ENCODE peak calls at places on chromosomes 6 and 20, in six cellular contexts. J is IMR-90, D is brain microvascular endothelial cell, B is AG10803, H is sigmoid colon, G is LNCaP clone FGC. F is an unnamed sample.

GRCh38 chr6:144581807-144582537 is 296.8 kb downstream of the UTRN start:
- DNase-seq in B (no peak), D (peak; percentile 38), G (no peak), H (no peak), J (peak; percentile 44), F (peak; percentile 43)

GRCh38 chr20:6122873-6123649 is at the start of gene FERMT1:
- DNase-seq in D (peak; percentile 34), G (peak; percentile 36), J (peak; percentile 54), B (peak; percentile 65), H (peak; percentile 68), F (peak; percentile 66)

GRCh38 chr20:63498950-63499332 is at the start of gene EEF1A2:
- DNase-seq in J (no peak), H (peak; percentile 58), G (no peak), B (no peak), D (no peak), F (no peak)

GRCh38 chr6:14582731-14583130 is 465.2 kb downstream of the CD83 start:
- DNase-seq in J (no peak), B (no peak), D (no peak), G (no peak), H (no peak), F (no peak)

GRCh38 chr6:128504003-128504654 is 16.3 kb downstream of the PTPRK start:
- DNase-seq in J (no peak), B (no peak), H (no peak), G (no peak), D (no peak), F (no peak)

GRCh38 chr20:54704032-54704635 is 228.7 kb downstream of the DOK5 start:
- DNase-seq in D (no peak), J (no peak), B (no peak), G (no peak), H (no peak), F (no peak)

GRCh38 chr6:169022079-169022478 is 231.6 kb downstream of the THBS2 start:
- DNase-seq in B (no peak), J (no peak), D (no peak), H (no peak), G (no peak), F (no peak)

GRCh38 chr20:18676366-18676765 is 88.5 kb downstream of the DTD1 start:
- DNase-seq in G (no peak), D (no peak), B (no peak), H (peak; percentile 43), J (no peak), F (no peak)

GRCh38 chr6:160730911-160731310 is 28.9 kb downstream of the PLG start:
- DNase-seq in H (no peak), J (no peak), D (peak; percentile 3), B (no peak), G (no peak), F (no peak)

GRCh38 chr20:35462351-35462750 is 7.0 kb downstream of the CEP250 start:
- DNase-seq in B (no peak), H (no peak), J (no peak), D (no peak), G (no peak), F (no peak)

GRCh38 chr6:4794140-4794707 is 18.0 kb downstream of the CDYL start:
- DNase-seq in B (no peak), J (no peak), D (no peak), H (no peak), G (no peak), F (no peak)

GRCh38 chr6:10621227-10621626 is 73.2 kb downstream of the C6orf52 start:
- DNase-seq in D (no peak), B (no peak), J (no peak), G (no peak), H (no peak), F (no peak)

GRCh38 chr6:37452522-37452921 is 19.5 kb downstream of the CMTR1 start:
- DNase-seq in H (no peak), G (no peak), D (no peak), B (no peak), J (no peak), F (no peak)

GRCh38 chr6:37456126-37456525 is 23.1 kb downstream of the CMTR1 start:
- DNase-seq in B (peak; percentile 83), G (no peak), D (peak; percentile 40), H (no peak), J (peak; percentile 88), F (peak; percentile 76)

GRCh38 chr6:37451411-37452273 is 18.6 kb downstream of the CMTR1 start:
- DNase-seq in J (no peak), B (no peak), H (no peak), D (no peak), G (no peak), F (peak; percentile 68)

GRCh38 chr6:37456816-37457560 is 24.0 kb downstream of the CMTR1 start:
- DNase-seq in H (peak; percentile 71), G (no peak), J (peak; percentile 82), B (peak; percentile 91), D (peak; percentile 40), F (peak; percentile 92)

DNA sequence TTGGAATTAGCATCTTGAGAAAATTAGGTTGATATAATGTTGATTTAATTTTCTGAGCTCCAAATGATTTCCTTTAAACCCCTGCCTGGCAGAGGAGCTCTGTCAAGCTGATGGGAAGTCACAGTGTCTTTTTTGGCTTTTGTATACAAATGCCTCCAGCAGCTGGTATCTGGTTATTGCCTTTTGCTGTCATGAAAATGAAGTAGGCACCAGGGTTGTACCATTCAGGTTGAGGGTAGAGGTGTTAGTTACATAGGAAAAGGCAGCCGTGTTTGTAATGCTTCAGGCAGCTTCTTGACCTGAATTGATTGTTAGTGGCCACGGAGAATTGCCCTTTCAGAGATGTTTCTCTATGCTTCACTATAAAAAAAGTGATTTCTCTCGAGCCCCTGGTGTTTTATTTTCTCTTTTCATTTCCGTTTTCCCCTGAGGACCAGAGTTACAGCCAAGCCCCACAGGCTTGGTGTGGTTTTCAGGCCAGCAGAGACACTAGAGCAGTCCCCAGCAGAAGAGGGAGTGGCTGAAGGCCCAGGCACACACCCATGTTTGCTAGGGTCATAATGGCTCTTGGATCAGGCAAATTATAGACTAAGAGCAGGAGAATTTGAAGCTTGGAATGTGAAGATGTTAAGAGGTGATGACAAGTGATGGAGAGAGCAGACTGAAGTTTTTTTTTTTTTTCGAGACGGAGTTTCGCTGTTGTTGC is 21.6 kb downstream of the CMTR1 start:
- DNase-seq in H (no peak), J (no peak), D (no peak), B (peak; percentile 52), G (no peak), F (no peak)
- H3K4me3 ChIP-seq in H (no peak overlapping the region), J (no peak overlapping the region), D (no peak overlapping the region), B (no peak overlapping the region), G (no peak overlapping the region), F (no peak overlapping the region)

DNA sequence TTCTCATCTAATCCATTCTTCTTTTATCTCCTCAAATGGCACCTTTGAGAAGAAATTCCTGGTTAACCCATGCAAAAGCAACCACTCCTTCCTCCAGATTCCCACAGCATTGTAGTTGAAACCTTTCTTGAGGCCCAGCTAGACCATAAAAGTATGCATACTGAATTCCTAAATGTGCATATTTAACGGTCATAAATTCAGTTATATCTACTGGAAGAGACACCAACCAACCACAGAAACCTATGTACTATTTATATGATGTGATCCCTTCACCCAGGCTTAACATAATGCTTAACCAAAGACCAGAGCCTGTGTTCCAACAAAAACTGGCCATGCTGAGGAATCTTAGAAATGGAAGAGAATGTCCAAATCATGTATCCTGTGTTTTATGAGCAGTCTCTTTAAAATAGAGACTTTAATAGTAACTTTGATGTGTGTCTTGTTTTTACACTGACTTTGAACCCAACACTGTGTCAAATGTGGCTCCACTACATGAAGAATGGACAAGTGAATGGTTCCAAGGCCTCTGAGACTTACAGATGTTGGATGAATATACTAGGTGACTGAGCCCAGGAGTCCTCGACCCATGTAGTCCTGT is 11.4 kb upstream of the TAF8 start:
- DNase-seq in B (peak; percentile 68), J (peak; percentile 44), D (no peak), H (no peak), G (no peak), F (peak; percentile 25)
- H3K4me3 ChIP-seq in B (no peak overlapping the region), J (no peak overlapping the region), D (no peak overlapping the region), H (no peak overlapping the region), G (no peak overlapping the region), F (no peak overlapping the region)

DNA sequence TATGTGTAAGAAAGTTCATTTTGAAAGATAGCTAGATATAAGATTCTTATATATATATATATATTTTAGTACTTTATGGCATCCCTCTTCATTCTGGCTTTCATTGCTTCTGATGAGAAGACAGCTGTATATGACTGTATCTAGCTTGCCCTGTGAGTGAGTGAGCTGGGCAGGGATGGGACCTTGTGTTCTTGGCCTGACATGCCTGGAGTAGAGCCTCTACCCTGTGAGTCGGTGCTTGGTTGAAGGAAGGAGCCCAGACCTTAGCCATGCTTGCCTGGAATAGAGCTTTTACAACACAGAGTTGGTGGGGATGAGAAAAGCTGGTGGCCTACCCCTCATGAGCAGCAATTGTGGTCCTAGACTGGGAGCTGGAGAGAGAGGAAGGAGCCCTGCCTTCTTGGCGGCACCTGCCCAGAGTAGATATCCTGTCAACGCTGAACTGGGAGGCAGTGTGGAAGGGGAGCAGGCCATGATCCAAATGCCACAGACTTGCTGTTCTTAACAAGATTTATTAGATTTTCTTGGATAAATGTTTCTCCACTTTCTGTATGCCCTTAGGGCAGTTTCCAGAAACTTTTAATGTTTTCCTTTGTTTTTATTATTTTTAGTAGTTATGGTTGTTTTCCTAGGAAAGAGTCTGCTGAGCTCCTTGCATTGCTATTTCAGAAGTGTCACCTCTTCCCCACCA is 31.6 kb downstream of the FIG4 start:
- DNase-seq in B (no peak), G (no peak), D (no peak), H (no peak), J (no peak), F (no peak)
- H3K4me3 ChIP-seq in B (no peak overlapping the region), G (no peak overlapping the region), D (no peak overlapping the region), H (no peak overlapping the region), J (no peak overlapping the region), F (no peak overlapping the region)

DNA sequence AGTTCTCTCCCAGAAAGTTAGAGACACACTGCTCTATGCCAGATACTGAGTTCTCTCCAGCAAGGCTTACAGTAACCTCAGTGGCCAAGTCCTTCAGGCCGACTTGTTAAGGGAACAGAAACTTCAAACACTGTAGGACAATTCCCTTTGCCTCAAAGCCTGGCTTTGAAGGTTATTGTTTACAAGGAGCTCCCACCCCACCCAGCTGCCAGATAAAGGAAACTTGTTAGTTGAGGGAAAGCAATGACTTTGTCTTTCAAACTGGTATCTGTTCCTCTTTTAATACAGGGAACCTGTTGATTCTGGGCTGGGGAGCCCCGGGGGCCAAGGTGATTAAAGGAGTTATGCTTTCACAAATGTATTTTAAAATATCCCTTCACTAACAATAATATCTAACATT is 27.7 kb upstream of the CDKN1A start:
- DNase-seq in G (no peak), B (no peak), H (no peak), D (no peak), J (no peak), F (no peak)
- H3K4me3 ChIP-seq in G (no peak overlapping the region), B (no peak overlapping the region), H (no peak overlapping the region), D (no peak overlapping the region), J (no peak overlapping the region), F (no peak overlapping the region)

DNA sequence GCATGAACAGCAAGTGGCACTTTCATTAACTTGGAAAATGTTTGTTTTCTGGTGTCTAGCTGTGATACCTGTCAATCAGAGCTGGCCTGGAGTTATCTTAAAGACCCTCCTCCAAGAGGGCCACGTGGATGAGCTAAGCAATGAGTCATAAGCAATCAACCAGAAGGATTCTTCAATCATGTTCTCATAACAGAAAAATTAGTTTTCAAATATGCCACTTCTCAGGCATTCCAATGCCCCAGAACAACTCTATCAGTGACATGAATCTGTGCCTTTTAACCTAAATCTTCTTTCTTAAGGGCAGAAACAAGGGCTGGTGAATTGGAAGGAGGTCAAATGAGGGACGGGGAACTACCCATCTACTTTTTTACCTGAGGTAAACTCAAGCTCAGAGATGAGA is 282.9 kb downstream of the HTR1B start:
- DNase-seq in D (peak; percentile 35), G (no peak), H (no peak), B (no peak), J (peak; percentile 6), F (no peak)
- H3K4me3 ChIP-seq in D (no peak overlapping the region), G (no peak overlapping the region), H (no peak overlapping the region), B (no peak overlapping the region), J (no peak overlapping the region), F (no peak overlapping the region)

F was measured in fibroblast of the aortic adventitia.